ENCODE peak calls at places on chromosome X, in seven cellular contexts. One of them, this sample, is unnamed.

GRCh38 chrX:142089193-142089592 is 115.9 kb downstream of the MAGEC2 start:
- DNase-seq in fibroblast of pulmonary artery: peak; percentile 44
- DNase-seq in fibroblast of mammary gland: peak; percentile 8
- DNase-seq in CD4-positive, alpha-beta T cell: no peak
- DNase-seq in PC-3: peak; percentile 45
- DNase-seq in left lung: no peak
- DNase-seq in right atrium auricular region: no peak
- DNase-seq in this sample: peak; percentile 54

GRCh38 chrX:110394653-110395052 is 36.0 kb downstream of the RTL9 start:
- DNase-seq in right atrium auricular region: no peak
- DNase-seq in fibroblast of mammary gland: peak; percentile 75
- DNase-seq in CD4-positive, alpha-beta T cell: no peak
- DNase-seq in fibroblast of pulmonary artery: peak; percentile 55
- DNase-seq in left lung: no peak
- DNase-seq in PC-3: peak; percentile 87
- DNase-seq in this sample: peak; percentile 76

GRCh38 chrX:96713303-96713702 is 28.7 kb downstream of the DIAPH2 start:
- DNase-seq in fibroblast of pulmonary artery: no peak
- DNase-seq in CD4-positive, alpha-beta T cell: no peak
- DNase-seq in left lung: no peak
- DNase-seq in PC-3: peak; percentile 40
- DNase-seq in right atrium auricular region: no peak
- DNase-seq in fibroblast of mammary gland: no peak
- DNase-seq in this sample: no peak

GRCh38 chrX:53003111-53003510 is 44.8 kb upstream of the FAM156A start:
- DNase-seq in right atrium auricular region: no peak
- DNase-seq in fibroblast of mammary gland: no peak
- DNase-seq in CD4-positive, alpha-beta T cell: no peak
- DNase-seq in fibroblast of pulmonary artery: peak; percentile 59
- DNase-seq in PC-3: no peak
- DNase-seq in left lung: no peak
- DNase-seq in this sample: no peak

GRCh38 chrX:56761167-56761566 is 32.1 kb downstream of the NBDY start:
- DNase-seq in fibroblast of pulmonary artery: no peak
- DNase-seq in PC-3: no peak
- DNase-seq in CD4-positive, alpha-beta T cell: no peak
- DNase-seq in right atrium auricular region: no peak
- DNase-seq in fibroblast of mammary gland: no peak
- DNase-seq in left lung: no peak
- DNase-seq in this sample: no peak

GRCh38 chrX:54358424-54359211 is 772 bp upstream of the WNK3 start:
- DNase-seq in left lung: no peak
- DNase-seq in fibroblast of mammary gland: peak; percentile 22
- DNase-seq in CD4-positive, alpha-beta T cell: peak; percentile 4
- DNase-seq in right atrium auricular region: no peak
- DNase-seq in PC-3: no peak
- DNase-seq in fibroblast of pulmonary artery: peak; percentile 61
- DNase-seq in this sample: no peak

GRCh38 chrX:29024813-29025342 is 437.6 kb downstream of the IL1RAPL1 start:
- DNase-seq in right atrium auricular region: no peak
- DNase-seq in fibroblast of mammary gland: no peak
- DNase-seq in fibroblast of pulmonary artery: peak; percentile 7
- DNase-seq in left lung: no peak
- DNase-seq in CD4-positive, alpha-beta T cell: no peak
- DNase-seq in PC-3: no peak
- DNase-seq in this sample: peak; percentile 81

GRCh38 chrX:46376246-46376885 is 168.9 kb downstream of the ZNF674 start:
- DNase-seq in PC-3: peak; percentile 79
- DNase-seq in fibroblast of mammary gland: peak; percentile 67
- DNase-seq in fibroblast of pulmonary artery: peak; percentile 70
- DNase-seq in CD4-positive, alpha-beta T cell: no peak
- DNase-seq in right atrium auricular region: no peak
- DNase-seq in left lung: no peak
- DNase-seq in this sample: peak; percentile 55

GRCh38 chrX:115940348-115940747 is 230.2 kb upstream of the AGTR2 start:
- DNase-seq in fibroblast of mammary gland: no peak
- DNase-seq in right atrium auricular region: no peak
- DNase-seq in left lung: no peak
- DNase-seq in fibroblast of pulmonary artery: no peak
- DNase-seq in CD4-positive, alpha-beta T cell: no peak
- DNase-seq in PC-3: no peak
- DNase-seq in this sample: peak; percentile 6

GRCh38 chrX:13473666-13474516 is 95.5 kb upstream of the EGFL6 start:
- DNase-seq in PC-3: no peak
- DNase-seq in fibroblast of pulmonary artery: peak; percentile 33
- DNase-seq in left lung: no peak
- DNase-seq in right atrium auricular region: no peak
- DNase-seq in fibroblast of mammary gland: peak; percentile 63
- DNase-seq in CD4-positive, alpha-beta T cell: no peak
- DNase-seq in this sample: no peak

GRCh38 chrX:153032397-153033118 is 23.7 kb upstream of the PNMA3 start:
- DNase-seq in fibroblast of mammary gland: peak; percentile 35
- DNase-seq in left lung: peak; percentile 91
- DNase-seq in PC-3: peak; percentile 70
- DNase-seq in fibroblast of pulmonary artery: peak; percentile 51
- DNase-seq in right atrium auricular region: peak; percentile 69
- DNase-seq in CD4-positive, alpha-beta T cell: peak; percentile 41
- DNase-seq in this sample: peak; percentile 43

GRCh38 chrX:41802958-41803357 is 79.0 kb downstream of the GPR82 start:
- DNase-seq in right atrium auricular region: no peak
- DNase-seq in fibroblast of mammary gland: no peak
- DNase-seq in left lung: no peak
- DNase-seq in CD4-positive, alpha-beta T cell: no peak
- DNase-seq in fibroblast of pulmonary artery: no peak
- DNase-seq in PC-3: no peak
- DNase-seq in this sample: no peak

DNA sequence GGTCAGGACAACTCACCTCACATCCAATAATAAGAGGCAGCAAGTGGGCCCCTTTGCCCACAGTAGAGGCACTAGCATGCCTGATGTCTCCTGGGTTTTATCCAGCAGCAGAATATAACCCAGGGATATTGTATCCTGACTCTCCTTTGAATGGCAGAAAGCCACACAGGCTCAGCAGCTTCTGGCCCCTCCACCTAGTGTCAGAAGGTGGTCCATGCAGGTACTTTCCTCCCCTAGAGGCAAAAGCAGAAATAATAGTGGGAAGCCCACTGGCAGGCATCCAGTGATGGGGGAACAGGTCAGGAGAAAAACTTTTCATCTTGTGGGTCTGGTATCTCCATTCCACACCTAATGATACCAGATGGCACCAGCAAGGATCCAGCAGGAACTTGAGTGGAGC is 75.5 kb upstream of the IRS4 start:
- DNase-seq in PC-3: no peak
- DNase-seq in left lung: no peak
- DNase-seq in right atrium auricular region: no peak
- DNase-seq in CD4-positive, alpha-beta T cell: no peak
- DNase-seq in fibroblast of mammary gland: no peak
- DNase-seq in fibroblast of pulmonary artery: no peak
- DNase-seq in this sample: no peak
- TF ChIP-seq CTCF in PC-3: peak; percentile 16
- TF ChIP-seq CTCF in left lung: no peak
- TF ChIP-seq CTCF in right atrium auricular region: no peak
- TF ChIP-seq CTCF in CD4-positive, alpha-beta T cell: no peak
- TF ChIP-seq CTCF in fibroblast of mammary gland: no peak
- TF ChIP-seq CTCF in fibroblast of pulmonary artery: no peak
- TF ChIP-seq CTCF in this sample: no peak

GRCh38 chrX:112803060-112803459 is 37.6 kb downstream of the AMOT start:
- DNase-seq in CD4-positive, alpha-beta T cell: no peak
- DNase-seq in fibroblast of pulmonary artery: no peak
- DNase-seq in fibroblast of mammary gland: no peak
- DNase-seq in PC-3: no peak
- DNase-seq in left lung: no peak
- DNase-seq in right atrium auricular region: no peak
- DNase-seq in this sample: no peak
- TF ChIP-seq CTCF in CD4-positive, alpha-beta T cell: no peak
- TF ChIP-seq CTCF in fibroblast of pulmonary artery: no peak
- TF ChIP-seq CTCF in fibroblast of mammary gland: no peak
- TF ChIP-seq CTCF in PC-3: no peak
- TF ChIP-seq CTCF in left lung: no peak
- TF ChIP-seq CTCF in right atrium auricular region: no peak
- TF ChIP-seq CTCF in this sample: no peak

DNA sequence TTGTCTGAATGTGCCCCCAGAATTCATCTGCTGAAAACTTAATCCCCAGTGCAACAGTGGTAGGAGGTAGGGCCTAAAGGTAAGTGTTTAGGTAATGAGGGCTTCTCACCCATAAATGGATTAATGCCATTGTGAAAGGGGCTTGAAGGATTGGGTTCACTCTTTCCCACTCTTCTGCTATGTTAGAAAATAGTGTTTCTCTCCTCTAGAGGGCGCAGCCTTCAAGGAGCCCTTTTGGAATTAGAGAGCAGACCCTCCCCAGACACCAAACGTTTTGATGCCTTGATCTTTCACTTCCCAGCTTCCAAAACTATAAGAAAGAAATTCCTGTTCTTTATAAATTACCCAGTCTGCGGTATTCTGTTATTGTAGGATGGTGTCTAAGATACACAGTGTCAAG is 706.4 kb downstream of the SMARCA1 start:
- DNase-seq in PC-3: peak; percentile 7
- DNase-seq in fibroblast of pulmonary artery: no peak
- DNase-seq in left lung: no peak
- DNase-seq in fibroblast of mammary gland: no peak
- DNase-seq in right atrium auricular region: no peak
- DNase-seq in CD4-positive, alpha-beta T cell: no peak
- DNase-seq in this sample: peak; percentile 18
- TF ChIP-seq CTCF in PC-3: peak; percentile 39
- TF ChIP-seq CTCF in fibroblast of pulmonary artery: no peak
- TF ChIP-seq CTCF in left lung: peak; percentile 16
- TF ChIP-seq CTCF in fibroblast of mammary gland: peak; percentile 7
- TF ChIP-seq CTCF in right atrium auricular region: peak; percentile 41
- TF ChIP-seq CTCF in CD4-positive, alpha-beta T cell: no peak
- TF ChIP-seq CTCF in this sample: peak; percentile 35

DNA sequence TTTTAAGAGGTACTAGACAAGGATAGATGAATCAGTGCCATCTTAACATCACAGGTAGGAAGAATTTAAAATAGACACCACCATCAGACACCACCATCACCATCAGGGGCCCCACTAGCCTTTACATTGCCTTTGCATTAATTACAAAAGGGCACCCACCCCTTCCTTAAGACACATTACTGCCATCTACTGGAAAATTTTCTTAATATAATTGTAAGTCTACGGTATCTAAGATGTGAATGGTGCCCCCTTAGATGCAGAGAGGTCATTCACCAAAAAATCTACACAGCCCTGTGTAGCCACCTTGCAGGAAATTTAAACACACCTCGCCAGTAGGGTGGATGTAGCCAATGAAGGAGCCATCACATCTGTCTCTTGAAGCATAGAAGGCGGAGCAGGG is 184.1 kb downstream of the MID1IP1 start:
- DNase-seq in PC-3: peak; percentile 58
- DNase-seq in right atrium auricular region: no peak
- DNase-seq in fibroblast of mammary gland: peak; percentile 36
- DNase-seq in CD4-positive, alpha-beta T cell: no peak
- DNase-seq in fibroblast of pulmonary artery: peak; percentile 33
- DNase-seq in left lung: no peak
- DNase-seq in this sample: peak; percentile 18
- TF ChIP-seq CTCF in PC-3: peak; percentile 60
- TF ChIP-seq CTCF in right atrium auricular region: peak; percentile 34
- TF ChIP-seq CTCF in fibroblast of mammary gland: peak; percentile 24
- TF ChIP-seq CTCF in CD4-positive, alpha-beta T cell: peak; percentile 42
- TF ChIP-seq CTCF in fibroblast of pulmonary artery: peak; percentile 16
- TF ChIP-seq CTCF in left lung: no peak
- TF ChIP-seq CTCF in this sample: no peak

DNA sequence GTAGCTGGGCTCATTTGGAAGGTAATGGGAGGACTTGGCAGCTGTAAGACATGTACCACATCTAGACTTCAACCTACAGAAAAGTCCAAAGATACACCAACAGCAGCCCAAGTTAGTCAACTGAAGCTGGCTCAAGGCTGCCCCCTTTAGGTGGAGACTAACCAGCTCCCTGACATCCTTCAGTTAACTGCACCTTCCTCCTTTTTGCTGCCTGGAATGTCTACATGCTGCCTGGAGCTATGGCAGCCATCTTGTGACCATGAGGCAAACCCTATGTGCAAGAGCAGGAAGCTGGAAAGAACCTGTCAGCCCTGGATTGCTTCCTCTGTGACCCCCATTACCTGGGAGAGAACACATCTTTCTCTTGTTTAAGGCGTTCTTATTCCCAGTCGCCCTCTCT is 25.8 kb downstream of the ARSD start:
- DNase-seq in left lung: no peak
- DNase-seq in PC-3: no peak
- DNase-seq in fibroblast of mammary gland: no peak
- DNase-seq in right atrium auricular region: no peak
- DNase-seq in fibroblast of pulmonary artery: no peak
- DNase-seq in CD4-positive, alpha-beta T cell: no peak
- DNase-seq in this sample: no peak
- TF ChIP-seq CTCF in left lung: no peak
- TF ChIP-seq CTCF in PC-3: peak; percentile 22
- TF ChIP-seq CTCF in fibroblast of mammary gland: no peak
- TF ChIP-seq CTCF in right atrium auricular region: no peak
- TF ChIP-seq CTCF in fibroblast of pulmonary artery: no peak
- TF ChIP-seq CTCF in CD4-positive, alpha-beta T cell: no peak
- TF ChIP-seq CTCF in this sample: peak; percentile 7

GRCh38 chrX:100829730-100830129 is 9.5 kb downstream of the CSTF2 start:
- DNase-seq in left lung: no peak
- DNase-seq in CD4-positive, alpha-beta T cell: no peak
- DNase-seq in fibroblast of pulmonary artery: peak; percentile 73
- DNase-seq in fibroblast of mammary gland: peak; percentile 28
- DNase-seq in PC-3: peak; percentile 57
- DNase-seq in right atrium auricular region: no peak
- DNase-seq in this sample: peak; percentile 42

GRCh38 chrX:100830143-100830542 is 10.0 kb downstream of the CSTF2 start:
- DNase-seq in left lung: no peak
- DNase-seq in fibroblast of mammary gland: no peak
- DNase-seq in CD4-positive, alpha-beta T cell: no peak
- DNase-seq in right atrium auricular region: no peak
- DNase-seq in fibroblast of pulmonary artery: no peak
- DNase-seq in PC-3: no peak
- DNase-seq in this sample: no peak

GRCh38 chrX:100830547-100830946 is 10.4 kb downstream of the CSTF2 start:
- DNase-seq in fibroblast of pulmonary artery: no peak
- DNase-seq in fibroblast of mammary gland: no peak
- DNase-seq in CD4-positive, alpha-beta T cell: no peak
- DNase-seq in PC-3: no peak
- DNase-seq in left lung: no peak
- DNase-seq in right atrium auricular region: no peak
- DNase-seq in this sample: no peak

GRCh38 chrX:100831219-100831946 is 11.2 kb downstream of the CSTF2 start:
- DNase-seq in CD4-positive, alpha-beta T cell: no peak
- DNase-seq in left lung: no peak
- DNase-seq in right atrium auricular region: no peak
- DNase-seq in fibroblast of pulmonary artery: no peak
- DNase-seq in PC-3: no peak
- DNase-seq in fibroblast of mammary gland: no peak
- DNase-seq in this sample: no peak
- TF ChIP-seq CTCF in CD4-positive, alpha-beta T cell: no peak
- TF ChIP-seq CTCF in left lung: no peak
- TF ChIP-seq CTCF in right atrium auricular region: no peak
- TF ChIP-seq CTCF in fibroblast of pulmonary artery: no peak
- TF ChIP-seq CTCF in PC-3: no peak
- TF ChIP-seq CTCF in fibroblast of mammary gland: no peak
- TF ChIP-seq CTCF in this sample: no peak